ENCODE peak calls at places on chromosomes 13 and 19, in nine cellular contexts. I is fibroblast of lung, M is AG09319, Z is NCI-H69, B is NCI-H345, L is body of pancreas, N is GOT3, X is NCI-H82, A is HFFc6. U is an unnamed sample.

GRCh38 chr13:54486421-54487166 is 1458.0 kb downstream of the OLFM4 start:
- DNase-seq in B (no peak), X (peak; percentile 23), Z (peak; percentile 21), N (no peak), M (no peak), A (no peak), L (no peak), I (no peak), U (no peak)

GRCh38 chr19:1651061-1651547 is 1.3 kb downstream of the TCF3 start:
- DNase-seq in X (peak; percentile 44), N (no peak), M (no peak), A (no peak), L (no peak), Z (peak; percentile 53), I (peak; percentile 42), B (no peak), U (no peak)

GRCh38 chr19:49148784-49149651 is 6.2 kb downstream of the HRC start:
- DNase-seq in L (peak; percentile 100), X (peak; percentile 100), B (peak; percentile 87), Z (peak; percentile 96), N (peak; percentile 73), I (peak; percentile 89), A (peak; percentile 89), M (no peak), U (peak; percentile 96)

GRCh38 chr19:19628499-19629134 is 597 bp upstream of the LPAR2 start:
- DNase-seq in I (peak; percentile 72), L (peak; percentile 80), Z (peak; percentile 86), B (peak; percentile 70), N (no peak), M (no peak), A (no peak), X (peak; percentile 95), U (no peak)

GRCh38 chr13:98272549-98272948 is 95.5 kb upstream of the RNF113B start:
- DNase-seq in B (no peak), M (no peak), A (no peak), X (peak; percentile 98), Z (peak; percentile 23), N (no peak), L (no peak), I (no peak), U (no peak)

GRCh38 chr19:2540251-2540645 is 64.3 kb downstream of the GADD45B start:
- DNase-seq in N (no peak), M (no peak), X (no peak), L (no peak), I (no peak), Z (no peak), A (no peak), B (no peak), U (no peak)

GRCh38 chr13:20436505-20436904 is 89.2 kb downstream of the CRYL1 start:
- DNase-seq in B (no peak), L (no peak), A (no peak), N (no peak), Z (no peak), X (no peak), M (no peak), I (no peak), U (no peak)

GRCh38 chr13:41917641-41918040 is 43.3 kb downstream of the VWA8 start:
- DNase-seq in I (peak; percentile 87), L (no peak), Z (peak; percentile 63), X (no peak), A (peak; percentile 60), B (no peak), N (no peak), M (peak; percentile 10), U (peak; percentile 47)

GRCh38 chr13:82962422-82962821 is 919.9 kb downstream of the SLITRK1 start:
- DNase-seq in Z (no peak), X (no peak), N (no peak), L (no peak), A (no peak), B (no peak), M (no peak), I (peak; percentile 6), U (no peak)

GRCh38 chr13:72536668-72537399 is 190.6 kb downstream of the MZT1 start:
- DNase-seq in L (peak; percentile 16), Z (no peak), I (peak; percentile 28), A (no peak), M (no peak), X (no peak), B (no peak), N (no peak), U (no peak)

GRCh38 chr19:44111910-44112463 is 1.2 kb upstream of the ZNF225 start:
- DNase-seq in X (peak; percentile 96), N (no peak), L (no peak), B (no peak), M (peak; percentile 59), A (peak; percentile 73), Z (peak; percentile 84), I (peak; percentile 92), U (peak; percentile 49)

GRCh38 chr19:57002195-57002601 is 117.6 kb upstream of the USP29 start:
- DNase-seq in X (no peak), L (no peak), N (no peak), B (no peak), M (no peak), A (no peak), I (no peak), Z (no peak), U (no peak)

GRCh38 chr13:50989476-50989875 is 79.9 kb downstream of the RNASEH2B start:
- DNase-seq in M (no peak), I (peak; percentile 52), L (no peak), Z (peak; percentile 87), X (peak; percentile 20), N (no peak), A (no peak), B (peak; percentile 34), U (peak; percentile 26)

GRCh38 chr19:15538774-15539173 is 30.4 kb downstream of the CYP4F22 start:
- DNase-seq in X (no peak), A (no peak), I (peak; percentile 11), N (no peak), Z (no peak), L (no peak), M (no peak), B (no peak), U (no peak)

GRCh38 chr19:33280351-33280921 is 21.9 kb downstream of the CEBPA start:
- DNase-seq in A (no peak), M (no peak), Z (no peak), N (no peak), B (no peak), L (no peak), X (no peak), I (no peak), U (no peak)

GRCh38 chr19:5799247-5800241 is 5.3 kb upstream of the NRTN start:
- DNase-seq in N (no peak), L (peak; percentile 88), X (peak; percentile 61), Z (no peak), M (no peak), B (no peak), I (no peak), A (no peak), U (no peak)

GRCh38 chr19:19304186-19304975 is 15.9 kb downstream of the SUGP1 start:
- DNase-seq in L (no peak), M (no peak), N (no peak), Z (no peak), I (no peak), B (no peak), X (peak; percentile 61), A (no peak), U (no peak)

GRCh38 chr13:25493930-25494707 is 122.3 kb downstream of the ATP8A2 start:
- DNase-seq in L (no peak), N (no peak), M (no peak), Z (no peak), B (no peak), X (peak; percentile 34), A (no peak), I (no peak), U (no peak)

GRCh38 chr19:6150289-6150688 is 14.8 kb downstream of the ACSBG2 start:
- DNase-seq in N (no peak), L (no peak), I (no peak), A (no peak), X (no peak), M (no peak), Z (no peak), B (no peak), U (no peak)

GRCh38 chr13:31224174-31224669 is 24.4 kb downstream of the B3GLCT start:
- DNase-seq in M (no peak), I (no peak), Z (no peak), X (no peak), N (no peak), L (no peak), B (no peak), A (no peak), U (no peak)

GRCh38 chr19:32651729-32652140 is 23.2 kb downstream of the ANKRD27 start:
- DNase-seq in N (no peak), I (peak; percentile 35), Z (peak; percentile 4), A (no peak), M (no peak), L (no peak), X (no peak), B (no peak), U (no peak)

GRCh38 chr13:91220872-91221271 is 126.6 kb upstream of the MIR17HG start:
- DNase-seq in N (no peak), A (no peak), I (no peak), L (no peak), B (no peak), X (no peak), M (no peak), Z (no peak), U (no peak)

GRCh38 chr13:44734204-44734707 is 158.1 kb upstream of the TSC22D1 start:
- DNase-seq in A (peak; percentile 36), M (peak; percentile 71), B (no peak), N (peak; percentile 7), Z (peak; percentile 48), L (peak; percentile 70), I (peak; percentile 55), X (no peak), U (peak; percentile 39)

GRCh38 chr19:10797541-10798256 is 38.3 kb downstream of the TMED1 start:
- DNase-seq in L (no peak), X (no peak), A (no peak), N (no peak), B (no peak), Z (no peak), M (no peak), I (no peak), U (no peak)

GRCh38 chr13:59345316-59345715 is 818.4 kb downstream of the DIAPH3 start:
- DNase-seq in L (no peak), N (no peak), B (no peak), M (no peak), Z (peak; percentile 89), I (peak; percentile 66), X (no peak), A (no peak), U (no peak)